ENCODE peak calls at places on chromosomes 3 and 15, in six cellular contexts. T is EH; K is Calu3; G is progenitor cell of endocrine pancreas; R is Right ventricle myocardium superior; O is activated effector memory CD4-positive, alpha-beta T cell treated with Interleukin-2 at 50 U/mL for 16 hours. Y is an unnamed sample.

GRCh38 chr3:27166888-27167287 is 202.3 kb downstream of the NEK10 start:
- DNase-seq in O (no peak), K (peak), G (no peak), T (peak), R (no peak), Y (peak)

GRCh38 chr3:105610473-105610872 is 243.8 kb downstream of the ALCAM start:
- DNase-seq in G (no peak), O (no peak), T (no peak), R (no peak), K (no peak), Y (no peak)

GRCh38 chr15:76987896-76988860 is 6.7 kb upstream of the PSTPIP1 start:
- DNase-seq in G (no peak), O (no peak), R (peak), K (no peak), T (no peak), Y (no peak)

GRCh38 chr3:105970283-105970682 is 101.5 kb upstream of the CBLB start:
- DNase-seq in K (no peak), O (no peak), G (no peak), R (no peak), T (peak), Y (peak)

GRCh38 chr15:35540885-35541284 is 5.1 kb downstream of the DPH6 start:
- DNase-seq in R (no peak), K (no peak), T (peak), G (no peak), O (no peak), Y (peak)

GRCh38 chr15:62797171-62797570 is 245.4 kb upstream of the TPM1 start:
- DNase-seq in O (no peak), T (no peak), R (no peak), G (no peak), K (no peak), Y (no peak)

GRCh38 chr15:30791239-30791638 is 112.5 kb upstream of the FAN1 start:
- DNase-seq in G (no peak), O (no peak), K (no peak), T (peak), R (no peak), Y (peak)

GRCh38 chr3:12705981-12706380 is 42.1 kb upstream of the RAF1 start:
- DNase-seq in K (no peak), G (no peak), R (no peak), O (no peak), T (peak), Y (peak)

GRCh38 chr3:12769761-12770160 is 10.7 kb upstream of the TMEM40 start:
- DNase-seq in K (no peak), G (no peak), T (no peak), O (no peak), R (no peak), Y (no peak)

GRCh38 chr15:26132786-26133185 is 269.7 kb upstream of the ATP10A start:
- DNase-seq in G (no peak), R (no peak), K (no peak), T (peak), O (no peak), Y (no peak)

GRCh38 chr15:78341057-78341763 is 1.1 kb downstream of the CRABP1 start:
- DNase-seq in K (peak), G (peak), T (no peak), R (no peak), O (no peak), Y (no peak)

GRCh38 chr15:91289324-91289723 is 189.3 kb downstream of the SV2B start:
- DNase-seq in K (peak), O (no peak), T (no peak), G (no peak), R (no peak), Y (no peak)

GRCh38 chr15:52762621-52763020 is 27.5 kb downstream of the ONECUT1 start:
- DNase-seq in T (no peak), O (no peak), G (no peak), R (no peak), K (no peak), Y (no peak)

GRCh38 chr3:40961104-40961857 is 238.0 kb upstream of the CTNNB1 start:
- DNase-seq in R (no peak), G (no peak), O (no peak), K (no peak), T (no peak), Y (no peak)

GRCh38 chr3:158269896-158270295 is 160.0 kb downstream of the RSRC1 start:
- DNase-seq in T (no peak), G (no peak), K (no peak), O (no peak), R (no peak), Y (no peak)

GRCh38 chr15:60731583-60732130 is 252.7 kb upstream of the ICE2 start:
- DNase-seq in K (no peak), T (no peak), G (no peak), O (no peak), R (no peak), Y (no peak)

GRCh38 chr3:150237490-150237889 is 170.6 kb upstream of the TSC22D2 start:
- DNase-seq in R (no peak), O (no peak), G (no peak), K (no peak), T (peak), Y (peak)

GRCh38 chr15:98767692-98768091 is 119.4 kb downstream of the IGF1R start:
- DNase-seq in O (no peak), K (no peak), T (peak), G (no peak), R (no peak), Y (no peak)

GRCh38 chr3:111845996-111846395 is 13.1 kb upstream of the PHLDB2 start:
- DNase-seq in G (no peak), O (no peak), R (no peak), T (peak), K (no peak), Y (peak)

GRCh38 chr15:76335129-76335850 is 1.3 kb upstream of the ISL2 start:
- DNase-seq in T (peak), G (no peak), O (no peak), R (no peak), K (no peak), Y (no peak)